ENCODE peak calls at places on chromosomes 5 and 9, in nine cellular contexts. One of them, this sample, is unnamed. For H3K4me1 and H3K27me3, the result is how much of the 10 kb centered on the place peaks cover.

GRCh38 chr9:8179381-8180053 is 379.9 kb upstream of the DMAC1 start:
- DNase-seq in lung: no peak
- DNase-seq in heart right ventricle: no peak
- DNase-seq in MM.1S: no peak
- DNase-seq in right cardiac atrium: no peak
- DNase-seq in Caco-2: no peak
- DNase-seq in tibial artery: no peak
- DNase-seq in spleen: no peak
- DNase-seq in breast epithelium: no peak
- DNase-seq in this sample: no peak

GRCh38 chr5:179771496-179771895 is 22.3 kb upstream of the LTC4S start:
- DNase-seq in lung: no peak
- DNase-seq in breast epithelium: no peak
- DNase-seq in right cardiac atrium: no peak
- DNase-seq in MM.1S: no peak
- DNase-seq in Caco-2: no peak
- DNase-seq in tibial artery: no peak
- DNase-seq in spleen: peak
- DNase-seq in heart right ventricle: no peak
- DNase-seq in this sample: no peak

GRCh38 chr5:122721127-122721526 is 53.8 kb upstream of the SNX2 start:
- DNase-seq in right cardiac atrium: no peak
- DNase-seq in tibial artery: no peak
- DNase-seq in lung: no peak
- DNase-seq in MM.1S: no peak
- DNase-seq in Caco-2: no peak
- DNase-seq in heart right ventricle: no peak
- DNase-seq in breast epithelium: no peak
- DNase-seq in spleen: no peak
- DNase-seq in this sample: no peak

GRCh38 chr9:93254061-93254481 is 70.1 kb downstream of the WNK2 start:
- DNase-seq in MM.1S: no peak
- DNase-seq in heart right ventricle: no peak
- DNase-seq in breast epithelium: no peak
- DNase-seq in right cardiac atrium: peak
- DNase-seq in Caco-2: no peak
- DNase-seq in spleen: peak
- DNase-seq in lung: no peak
- DNase-seq in tibial artery: no peak
- DNase-seq in this sample: no peak

GRCh38 chr9:127854169-127854833 is at the start of gene ENG:
- DNase-seq in MM.1S: no peak
- DNase-seq in spleen: peak
- DNase-seq in heart right ventricle: peak
- DNase-seq in breast epithelium: peak
- DNase-seq in right cardiac atrium: peak
- DNase-seq in lung: peak
- DNase-seq in tibial artery: peak
- DNase-seq in Caco-2: no peak
- DNase-seq in this sample: no peak

GRCh38 chr9:90612957-90613356 is 29.7 kb downstream of the DIRAS2 start:
- DNase-seq in spleen: no peak
- DNase-seq in MM.1S: no peak
- DNase-seq in lung: no peak
- DNase-seq in tibial artery: no peak
- DNase-seq in breast epithelium: no peak
- DNase-seq in right cardiac atrium: no peak
- DNase-seq in Caco-2: no peak
- DNase-seq in heart right ventricle: no peak
- DNase-seq in this sample: no peak

GRCh38 chr9:68738346-68738745 is 33.3 kb downstream of the PIP5K1B start:
- DNase-seq in Caco-2: no peak
- DNase-seq in right cardiac atrium: no peak
- DNase-seq in heart right ventricle: peak
- DNase-seq in breast epithelium: no peak
- DNase-seq in spleen: no peak
- DNase-seq in MM.1S: no peak
- DNase-seq in tibial artery: no peak
- DNase-seq in lung: no peak
- DNase-seq in this sample: no peak

GRCh38 chr5:159825551-159826051 is 90.7 kb upstream of the ADRA1B start:
- DNase-seq in right cardiac atrium: no peak
- DNase-seq in heart right ventricle: no peak
- DNase-seq in lung: peak
- DNase-seq in tibial artery: no peak
- DNase-seq in Caco-2: no peak
- DNase-seq in breast epithelium: no peak
- DNase-seq in spleen: no peak
- DNase-seq in MM.1S: no peak
- DNase-seq in this sample: no peak

GRCh38 chr5:88049737-88050136 is 218.9 kb downstream of the TMEM161B start:
- DNase-seq in Caco-2: no peak
- DNase-seq in lung: no peak
- DNase-seq in heart right ventricle: no peak
- DNase-seq in breast epithelium: no peak
- DNase-seq in tibial artery: no peak
- DNase-seq in MM.1S: no peak
- DNase-seq in spleen: no peak
- DNase-seq in right cardiac atrium: no peak
- DNase-seq in this sample: no peak

GRCh38 chr5:102921341-102922047 is 166.4 kb downstream of the PAM start:
- DNase-seq in breast epithelium: no peak
- DNase-seq in MM.1S: no peak
- DNase-seq in Caco-2: no peak
- DNase-seq in spleen: no peak
- DNase-seq in heart right ventricle: no peak
- DNase-seq in tibial artery: no peak
- DNase-seq in right cardiac atrium: no peak
- DNase-seq in lung: no peak
- DNase-seq in this sample: no peak

GRCh38 chr5:131776451-131776850 is 20.4 kb downstream of the FNIP1 start:
- DNase-seq in Caco-2: no peak
- DNase-seq in lung: no peak
- DNase-seq in right cardiac atrium: no peak
- DNase-seq in MM.1S: no peak
- DNase-seq in tibial artery: no peak
- DNase-seq in breast epithelium: no peak
- DNase-seq in heart right ventricle: no peak
- DNase-seq in spleen: no peak
- DNase-seq in this sample: no peak

GRCh38 chr5:100676807-100677631 is 141.8 kb downstream of the FAM174A start:
- DNase-seq in MM.1S: no peak
- DNase-seq in tibial artery: no peak
- DNase-seq in breast epithelium: no peak
- DNase-seq in Caco-2: no peak
- DNase-seq in lung: no peak
- DNase-seq in spleen: no peak
- DNase-seq in right cardiac atrium: no peak
- DNase-seq in heart right ventricle: no peak
- DNase-seq in this sample: no peak

GRCh38 chr9:130263601-130264413 is 1.8 kb upstream of the HMCN2 start:
- DNase-seq in lung: no peak
- DNase-seq in MM.1S: no peak
- DNase-seq in breast epithelium: no peak
- DNase-seq in spleen: peak
- DNase-seq in heart right ventricle: no peak
- DNase-seq in tibial artery: peak
- DNase-seq in right cardiac atrium: no peak
- DNase-seq in Caco-2: no peak
- DNase-seq in this sample: no peak

GRCh38 chr5:28408186-28408585 is 1369.8 kb upstream of the CDH9 start:
- DNase-seq in breast epithelium: no peak
- DNase-seq in spleen: no peak
- DNase-seq in right cardiac atrium: no peak
- DNase-seq in MM.1S: no peak
- DNase-seq in tibial artery: no peak
- DNase-seq in lung: no peak
- DNase-seq in Caco-2: no peak
- DNase-seq in heart right ventricle: no peak
- DNase-seq in this sample: no peak

GRCh38 chr5:1568201-1568979 is 44.6 kb upstream of the LPCAT1 start:
- DNase-seq in right cardiac atrium: no peak
- DNase-seq in MM.1S: peak
- DNase-seq in spleen: no peak
- DNase-seq in Caco-2: peak
- DNase-seq in breast epithelium: no peak
- DNase-seq in lung: peak
- DNase-seq in heart right ventricle: peak
- DNase-seq in tibial artery: peak
- DNase-seq in this sample: no peak

GRCh38 chr9:134400283-134400682 is 74.0 kb downstream of the RXRA start:
- DNase-seq in tibial artery: no peak
- DNase-seq in spleen: no peak
- DNase-seq in Caco-2: no peak
- DNase-seq in right cardiac atrium: no peak
- DNase-seq in heart right ventricle: no peak
- DNase-seq in lung: no peak
- DNase-seq in breast epithelium: no peak
- DNase-seq in MM.1S: no peak
- DNase-seq in this sample: no peak

GRCh38 chr9:686381-686813 is 155.1 kb upstream of the DMRT1 start:
- DNase-seq in heart right ventricle: no peak
- DNase-seq in breast epithelium: peak
- DNase-seq in lung: no peak
- DNase-seq in right cardiac atrium: no peak
- DNase-seq in spleen: no peak
- DNase-seq in Caco-2: no peak
- DNase-seq in tibial artery: peak
- DNase-seq in MM.1S: no peak
- DNase-seq in this sample: no peak

GRCh38 chr5:1190296-1190695 is 11.1 kb upstream of the SLC6A19 start:
- DNase-seq in MM.1S: no peak
- DNase-seq in breast epithelium: no peak
- DNase-seq in Caco-2: no peak
- DNase-seq in spleen: no peak
- DNase-seq in lung: no peak
- DNase-seq in right cardiac atrium: peak
- DNase-seq in tibial artery: no peak
- DNase-seq in heart right ventricle: no peak
- DNase-seq in this sample: no peak

GRCh38 chr5:179339996-179340395 is 5.3 kb downstream of the ADAMTS2 start:
- DNase-seq in breast epithelium: no peak
- DNase-seq in tibial artery: no peak
- DNase-seq in heart right ventricle: no peak
- DNase-seq in lung: no peak
- DNase-seq in Caco-2: no peak
- DNase-seq in MM.1S: no peak
- DNase-seq in right cardiac atrium: peak
- DNase-seq in spleen: peak
- DNase-seq in this sample: no peak

GRCh38 chr9:117839862-117840261 is 135.7 kb downstream of the TLR4 start:
- DNase-seq in lung: no peak
- DNase-seq in Caco-2: no peak
- DNase-seq in MM.1S: no peak
- DNase-seq in right cardiac atrium: no peak
- DNase-seq in heart right ventricle: no peak
- DNase-seq in spleen: no peak
- DNase-seq in tibial artery: no peak
- DNase-seq in breast epithelium: no peak
- DNase-seq in this sample: no peak

GRCh38 chr5:67156976-67157583 is 39.5 kb downstream of the CD180 start:
- DNase-seq in lung: no peak
- DNase-seq in heart right ventricle: no peak
- DNase-seq in MM.1S: peak
- DNase-seq in tibial artery: no peak
- DNase-seq in Caco-2: peak
- DNase-seq in breast epithelium: no peak
- DNase-seq in spleen: peak
- DNase-seq in right cardiac atrium: no peak
- DNase-seq in this sample: peak

DNA sequence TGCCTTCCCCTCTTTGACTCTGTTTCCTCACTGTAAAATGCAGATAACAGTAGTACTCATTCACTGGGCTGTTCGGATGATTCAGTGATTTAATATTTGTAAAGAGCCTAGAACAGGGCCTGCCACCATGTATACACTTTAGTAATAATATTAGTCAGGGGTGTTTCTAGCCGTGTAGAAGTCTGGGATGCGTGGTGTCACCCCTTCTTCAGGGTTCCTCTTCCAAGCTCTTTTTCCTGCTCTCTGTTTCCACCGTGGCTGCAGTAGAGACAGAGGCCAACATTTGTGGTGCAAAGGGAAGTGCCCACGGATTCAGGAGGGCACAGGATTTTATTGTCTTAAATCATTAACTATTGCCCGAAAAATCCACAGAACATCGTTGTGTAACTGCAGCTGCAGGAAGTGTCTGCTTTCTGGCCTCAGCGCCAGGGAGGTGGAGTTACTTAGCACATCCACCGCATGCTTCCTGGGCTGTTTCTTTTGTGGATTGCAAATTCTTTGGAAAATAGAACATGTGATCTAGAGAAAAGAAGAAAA is 61.7 kb downstream of the TRIO start:
- DNase-seq in breast epithelium: peak
- DNase-seq in Caco-2: no peak
- DNase-seq in right cardiac atrium: peak
- DNase-seq in heart right ventricle: peak
- DNase-seq in lung: peak
- DNase-seq in MM.1S: no peak
- DNase-seq in tibial artery: peak
- DNase-seq in spleen: peak
- DNase-seq in this sample: no peak
- H3K4me3 ChIP-seq in breast epithelium: peak
- H3K4me3 ChIP-seq in Caco-2: no peak
- H3K4me3 ChIP-seq in right cardiac atrium: no peak
- H3K4me3 ChIP-seq in heart right ventricle: peak
- H3K4me3 ChIP-seq in lung: no peak
- H3K4me3 ChIP-seq in MM.1S: no peak
- H3K4me3 ChIP-seq in tibial artery: no peak
- H3K4me3 ChIP-seq in spleen: no peak
- H3K4me3 ChIP-seq in this sample: no peak

GRCh38 chr5:177490311-177490991 is 7.0 kb downstream of the PDLIM7 start:
- DNase-seq in heart right ventricle: no peak
- DNase-seq in tibial artery: no peak
- DNase-seq in lung: no peak
- DNase-seq in Caco-2: no peak
- DNase-seq in spleen: no peak
- DNase-seq in breast epithelium: no peak
- DNase-seq in MM.1S: no peak
- DNase-seq in right cardiac atrium: no peak
- DNase-seq in this sample: no peak
- H3K4me1 ChIP-seq in heart right ventricle: under half
- H3K4me1 ChIP-seq in tibial artery: half or more
- H3K4me1 ChIP-seq in lung: under half
- H3K4me1 ChIP-seq in Caco-2: under half
- H3K4me1 ChIP-seq in spleen: under half
- H3K4me1 ChIP-seq in breast epithelium: under half
- H3K4me1 ChIP-seq in MM.1S: under half
- H3K4me1 ChIP-seq in right cardiac atrium: under half
- H3K4me1 ChIP-seq in this sample: under half

GRCh38 chr5:51388488-51389325 is 5.5 kb downstream of the ISL1 start:
- DNase-seq in heart right ventricle: no peak
- DNase-seq in breast epithelium: no peak
- DNase-seq in Caco-2: no peak
- DNase-seq in MM.1S: no peak
- DNase-seq in spleen: no peak
- DNase-seq in lung: no peak
- DNase-seq in right cardiac atrium: no peak
- DNase-seq in tibial artery: no peak
- DNase-seq in this sample: no peak
- H3K27me3 ChIP-seq in heart right ventricle: half or more
- H3K27me3 ChIP-seq in breast epithelium: half or more
- H3K27me3 ChIP-seq in Caco-2: under half
- H3K27me3 ChIP-seq in MM.1S: under half
- H3K27me3 ChIP-seq in spleen: half or more
- H3K27me3 ChIP-seq in lung: under half
- H3K27me3 ChIP-seq in right cardiac atrium: under half
- H3K27me3 ChIP-seq in tibial artery: under half
- H3K27me3 ChIP-seq in this sample: under half

GRCh38 chr9:34629492-34629809 is 585 bp upstream of the ARID3C start:
- DNase-seq in tibial artery: no peak
- DNase-seq in spleen: no peak
- DNase-seq in Caco-2: no peak
- DNase-seq in lung: no peak
- DNase-seq in heart right ventricle: no peak
- DNase-seq in breast epithelium: no peak
- DNase-seq in MM.1S: no peak
- DNase-seq in right cardiac atrium: no peak
- DNase-seq in this sample: no peak
- H3K4me3 ChIP-seq in tibial artery: no peak
- H3K4me3 ChIP-seq in spleen: peak
- H3K4me3 ChIP-seq in Caco-2: peak
- H3K4me3 ChIP-seq in lung: no peak
- H3K4me3 ChIP-seq in heart right ventricle: no peak
- H3K4me3 ChIP-seq in breast epithelium: peak
- H3K4me3 ChIP-seq in MM.1S: peak
- H3K4me3 ChIP-seq in right cardiac atrium: no peak
- H3K4me3 ChIP-seq in this sample: peak